ENCODE peak calls at places on chromosome 16, in ten cellular contexts. C, P, S, W, B, U, L, T, A and D are unnamed samples.

GRCh38 chr16:14602443-14602963 is 27.6 kb downstream of the PARN start:
- DNase-seq in T (no peak), B (no peak), W (no peak), L (no peak), P (no peak), C (no peak), S (no peak), A (no peak), U (no peak), D (no peak)

GRCh38 chr16:51399908-51400670 is 249.0 kb upstream of the SALL1 start:
- DNase-seq in S (no peak), C (no peak), W (no peak), T (no peak), L (no peak), A (no peak), U (no peak), B (no peak), P (no peak), D (no peak)

GRCh38 chr16:84303023-84303422 is 8.3 kb downstream of the WFDC1 start:
- DNase-seq in A (no peak), T (no peak), U (no peak), C (peak; percentile 17), S (peak; percentile 45), P (no peak), B (no peak), L (no peak), W (no peak), D (peak; percentile 29)

GRCh38 chr16:27474921-27475320 is 72.9 kb downstream of the IL21R start:
- DNase-seq in U (no peak), T (no peak), C (no peak), B (no peak), W (no peak), P (no peak), L (no peak), A (no peak), S (no peak), D (no peak)

GRCh38 chr16:63530208-63530607 is 1494.0 kb upstream of the CDH8 start:
- DNase-seq in C (peak; percentile 0), P (no peak), W (peak; percentile 2), B (no peak), S (no peak), A (no peak), T (no peak), L (no peak), U (no peak), D (no peak)

GRCh38 chr16:1057252-1057932 is 15.2 kb upstream of the SSTR5 start:
- DNase-seq in S (peak; percentile 66), W (peak; percentile 97), L (peak; percentile 63), C (no peak), T (no peak), P (peak; percentile 38), U (no peak), B (peak; percentile 44), A (peak; percentile 80), D (peak; percentile 47)

GRCh38 chr16:11319529-11320146 is 25.6 kb upstream of the RMI2 start:
- DNase-seq in T (no peak), L (no peak), P (no peak), B (peak; percentile 26), S (peak; percentile 62), A (no peak), U (no peak), W (no peak), C (no peak), D (no peak)

GRCh38 chr16:58196898-58197313 is 1.0 kb downstream of the CSNK2A2 start:
- DNase-seq in W (peak; percentile 48), T (no peak), L (no peak), S (no peak), A (peak; percentile 17), P (no peak), U (no peak), B (no peak), C (peak; percentile 11), D (no peak)

GRCh38 chr16:23781176-23781575 is 26.4 kb downstream of the CHP2 start:
- DNase-seq in L (no peak), A (no peak), P (no peak), T (no peak), S (no peak), C (no peak), B (no peak), W (no peak), U (no peak), D (no peak)

GRCh38 chr16:85974428-85975375 is 75.7 kb downstream of the IRF8 start:
- DNase-seq in A (no peak), T (no peak), U (no peak), B (no peak), S (no peak), L (no peak), W (no peak), P (no peak), C (no peak), D (peak; percentile 73)

GRCh38 chr16:87713469-87714229 is 52.1 kb downstream of the KLHDC4 start:
- DNase-seq in T (peak; percentile 63), C (no peak), A (no peak), U (no peak), S (no peak), L (peak; percentile 70), W (no peak), P (peak; percentile 56), B (no peak), D (no peak)

GRCh38 chr16:84841787-84842300 is 22.1 kb downstream of the CRISPLD2 start:
- DNase-seq in T (no peak), A (no peak), C (no peak), U (no peak), L (no peak), P (no peak), S (no peak), W (peak; percentile 94), B (peak; percentile 65), D (peak; percentile 83)

GRCh38 chr16:2475413-2476344 is 752 bp downstream of the TBC1D24 start:
- DNase-seq in A (no peak), L (peak; percentile 30), C (no peak), P (peak; percentile 44), W (peak; percentile 95), T (peak; percentile 37), B (no peak), U (no peak), S (no peak), D (peak; percentile 44)

GRCh38 chr16:17511340-17511739 is 40.6 kb upstream of the XYLT1 start:
- DNase-seq in U (no peak), C (peak; percentile 59), A (no peak), S (no peak), B (no peak), L (no peak), P (no peak), W (no peak), T (no peak), D (no peak)

GRCh38 chr16:68089067-68089466 is 3.9 kb downstream of the NFATC3 start:
- DNase-seq in A (no peak), U (no peak), C (no peak), W (no peak), B (no peak), S (no peak), L (no peak), P (no peak), T (no peak), D (no peak)

GRCh38 chr16:66927012-66927436 is 1.7 kb upstream of the RRAD start:
- DNase-seq in S (no peak), A (no peak), U (no peak), C (peak; percentile 95), W (peak; percentile 65), T (no peak), P (no peak), B (peak; percentile 39), L (no peak), D (no peak)

GRCh38 chr16:28531777-28532744 is 6.7 kb downstream of the NUPR1 start:
- DNase-seq in L (no peak), W (peak; percentile 77), C (no peak), T (peak; percentile 26), B (no peak), U (no peak), P (no peak), S (peak; percentile 86), A (no peak), D (peak; percentile 86)

GRCh38 chr16:14485131-14485551 is 144.9 kb downstream of the PARN start:
- DNase-seq in T (no peak), B (no peak), S (no peak), W (no peak), A (no peak), U (no peak), C (peak; percentile 32), P (no peak), L (no peak), D (no peak)

GRCh38 chr16:89613101-89613953 is at the start of gene DPEP1:
- DNase-seq in W (peak; percentile 77), S (no peak), L (no peak), U (no peak), P (no peak), T (no peak), B (no peak), C (no peak), A (no peak), D (no peak)

GRCh38 chr16:61993076-61993475 is 43.2 kb downstream of the CDH8 start:
- DNase-seq in P (no peak), S (no peak), B (no peak), L (no peak), U (no peak), W (no peak), A (no peak), C (no peak), T (no peak), D (no peak)

GRCh38 chr16:56986361-56986760 is 3.0 kb upstream of the NLRC5 start:
- DNase-seq in W (no peak), S (no peak), U (no peak), L (no peak), T (no peak), C (no peak), P (no peak), B (no peak), A (no peak), D (no peak)

GRCh38 chr16:83403751-83404150 is 404.0 kb upstream of the HSBP1 start:
- DNase-seq in C (peak; percentile 80), L (no peak), W (no peak), U (no peak), A (no peak), P (no peak), B (no peak), S (no peak), T (no peak), D (no peak)

GRCh38 chr16:3510410-3510809 is 9.6 kb downstream of the CLUAP1 start:
- DNase-seq in S (no peak), P (no peak), A (no peak), W (no peak), L (no peak), B (no peak), C (no peak), U (no peak), T (no peak), D (no peak)

GRCh38 chr16:74448990-74449389 is 27.7 kb upstream of the CLEC18B start:
- DNase-seq in L (no peak), T (peak; percentile 17), W (no peak), A (no peak), U (no peak), B (peak; percentile 87), P (no peak), S (peak; percentile 70), C (peak; percentile 96), D (peak; percentile 56)

GRCh38 chr16:56382901-56383355 is 42.4 kb downstream of the AMFR start:
- DNase-seq in T (no peak), U (no peak), L (no peak), P (no peak), C (peak; percentile 94), B (peak; percentile 86), S (no peak), W (no peak), A (no peak), D (no peak)

GRCh38 chr16:54135361-54136275 is 151.0 kb downstream of the IRX3 start:
- DNase-seq in L (no peak), T (no peak), C (peak; percentile 77), S (no peak), A (no peak), W (no peak), U (no peak), B (peak; percentile 15), P (no peak), D (no peak)

GRCh38 chr16:62051942-62052341 is 15.7 kb upstream of the CDH8 start:
- DNase-seq in U (no peak), A (no peak), B (no peak), P (no peak), T (no peak), L (no peak), S (no peak), W (no peak), C (no peak), D (no peak)

GRCh38 chr16:14300631-14301149 is 229.6 kb downstream of the MRTFB start:
- DNase-seq in A (peak; percentile 36), P (no peak), C (peak; percentile 88), T (peak; percentile 55), S (peak; percentile 87), W (peak; percentile 51), L (peak; percentile 18), B (peak; percentile 76), U (no peak), D (peak; percentile 69)